ENCODE peak calls at places on chromosomes 3 and 15, in four cellular contexts. H is fibroblast of pulmonary artery, C is AG10803, Q is neural crest cell. W is an unnamed sample.

GRCh38 chr3:4827767-4828166 is 151.5 kb upstream of the BHLHE40 start:
- DNase-seq in C (no peak), Q (no peak), H (no peak), W (no peak)

GRCh38 chr3:66344391-66344811 is 123.6 kb downstream of the SLC25A26 start:
- DNase-seq in C (no peak), H (no peak), Q (no peak), W (no peak)

GRCh38 chr3:133040696-133041523 is 2.7 kb downstream of the TMEM108 start:
- DNase-seq in Q (peak; percentile 85), H (peak; percentile 84), C (peak; percentile 67), W (peak; percentile 69)

GRCh38 chr3:185103359-185104127 is 49.3 kb downstream of the C3orf70 start:
- DNase-seq in C (no peak), H (no peak), Q (no peak), W (no peak)

GRCh38 chr3:16350041-16350952 is 85.3 kb downstream of the OXNAD1 start:
- DNase-seq in Q (no peak), C (peak; percentile 91), H (peak; percentile 77), W (peak; percentile 64)

GRCh38 chr15:58951388-58952060 is 18.0 kb upstream of the SLTM start:
- DNase-seq in Q (no peak), C (peak; percentile 79), H (peak; percentile 86), W (peak; percentile 62)

GRCh38 chr3:125206934-125207333 is 5.6 kb downstream of the SLC12A8 start:
- DNase-seq in H (no peak), Q (no peak), C (no peak), W (no peak)

GRCh38 chr3:78972617-78973301 is 795.0 kb downstream of the ROBO1 start:
- DNase-seq in C (no peak), Q (no peak), H (no peak), W (no peak)

GRCh38 chr3:8864570-8865350 is 95.3 kb upstream of the OXTR start:
- DNase-seq in H (no peak), Q (no peak), C (no peak), W (no peak)

GRCh38 chr15:49370782-49371181 is 52.3 kb upstream of the FGF7 start:
- DNase-seq in H (peak; percentile 66), C (peak; percentile 11), Q (no peak), W (peak; percentile 47)

GRCh38 chr3:112857526-112857925 is 10.9 kb upstream of the CD200R1L start:
- DNase-seq in C (no peak), H (no peak), Q (no peak), W (no peak)

GRCh38 chr3:13134879-13135206 is 61.6 kb upstream of the IQSEC1 start:
- DNase-seq in H (no peak), Q (no peak), C (no peak), W (no peak)

GRCh38 chr3:23761440-23761896 is 44.3 kb upstream of the UBE2E1 start:
- DNase-seq in Q (no peak), H (peak; percentile 62), C (no peak), W (peak; percentile 44)

GRCh38 chr15:35624881-35625280 is 78.9 kb upstream of the DPH6 start:
- DNase-seq in Q (no peak), C (peak; percentile 91), H (peak; percentile 93), W (peak; percentile 55)

GRCh38 chr3:122629763-122630162 is 50.9 kb upstream of the PARP14 start:
- DNase-seq in H (no peak), Q (no peak), C (no peak), W (no peak)

GRCh38 chr3:79006077-79006476 is 761.7 kb downstream of the ROBO1 start:
- DNase-seq in C (no peak), Q (no peak), H (no peak), W (no peak)

GRCh38 chr15:49815937-49816336 is 195.1 kb downstream of the DTWD1 start:
- DNase-seq in Q (no peak), H (peak; percentile 53), C (peak; percentile 99), W (peak; percentile 77)

GRCh38 chr3:171453175-171453868 is 6.9 kb downstream of the TNIK start:
- DNase-seq in H (peak; percentile 18), Q (peak; percentile 54), C (no peak), W (no peak)
- TF ChIP-seq CTCF in H (peak; percentile 27), Q (peak; percentile 51), C (no peak), W (peak; percentile 62)

DNA sequence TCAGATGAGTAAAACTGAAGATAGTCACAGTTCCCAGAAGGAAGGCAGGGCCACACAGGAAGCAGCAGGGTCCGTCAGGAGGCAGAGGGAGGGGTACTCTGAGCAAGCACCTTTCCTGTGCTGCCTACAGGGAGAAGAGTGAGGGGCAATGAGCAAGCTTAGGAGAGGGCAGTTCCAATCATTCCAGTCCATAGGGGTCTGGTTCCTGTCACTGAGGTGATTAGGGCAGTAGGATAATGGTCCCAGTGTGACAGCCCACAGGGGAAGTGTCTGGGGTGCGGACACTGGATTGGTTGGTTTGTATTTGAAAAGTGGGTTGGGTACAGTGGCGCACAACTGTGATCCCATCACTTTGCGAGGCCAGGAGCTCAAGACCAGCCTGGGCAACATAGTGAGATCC is 7.1 kb upstream of the ACAD9 start:
- DNase-seq in Q (no peak), C (no peak), H (no peak), W (no peak)
- TF ChIP-seq CTCF in Q (no peak), C (no peak), H (no peak), W (no peak)

DNA sequence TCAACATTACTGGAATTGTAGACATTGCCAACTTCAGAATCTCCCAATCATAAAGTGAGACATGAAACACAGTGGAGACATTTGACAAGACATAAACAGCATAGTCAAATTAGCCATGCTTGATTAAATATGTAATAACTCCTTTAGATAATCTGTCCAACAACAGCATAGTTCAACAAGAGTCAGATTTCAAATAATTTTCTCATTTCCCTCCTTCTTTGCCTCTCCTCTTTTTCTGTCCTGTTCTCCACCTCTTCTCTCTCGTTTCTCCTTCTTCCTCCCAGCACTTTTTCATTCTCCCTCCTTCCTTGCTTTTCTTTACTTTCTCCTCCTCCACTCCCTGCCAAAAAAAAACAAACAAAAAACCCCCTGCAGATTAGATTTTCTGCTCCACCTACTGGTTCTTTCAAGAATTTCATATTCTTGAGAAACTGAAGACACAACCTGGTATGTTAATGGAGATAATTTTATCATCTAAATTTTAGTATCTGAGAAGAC is 20.1 kb downstream of the CPOX start:
- DNase-seq in Q (no peak), H (peak; percentile 54), C (no peak), W (no peak)
- TF ChIP-seq CTCF in Q (peak; percentile 61), H (peak; percentile 57), C (peak; percentile 55), W (peak; percentile 80)

GRCh38 chr3:134312873-134313838 is 61.1 kb downstream of the AMOTL2 start:
- DNase-seq in C (peak; percentile 86), H (peak; percentile 87), Q (peak; percentile 44), W (peak; percentile 46)

GRCh38 chr3:134311693-134312071 is 61.0 kb upstream of the RYK start:
- DNase-seq in C (no peak), Q (no peak), H (no peak), W (no peak)

GRCh38 chr3:134313839-134314587 is 60.2 kb downstream of the AMOTL2 start:
- DNase-seq in H (no peak), Q (no peak), C (no peak), W (no peak)

GRCh38 chr3:134311265-134311664 is 60.6 kb upstream of the RYK start:
- DNase-seq in H (no peak), C (peak; percentile 89), Q (no peak), W (peak; percentile 87)

DNA sequence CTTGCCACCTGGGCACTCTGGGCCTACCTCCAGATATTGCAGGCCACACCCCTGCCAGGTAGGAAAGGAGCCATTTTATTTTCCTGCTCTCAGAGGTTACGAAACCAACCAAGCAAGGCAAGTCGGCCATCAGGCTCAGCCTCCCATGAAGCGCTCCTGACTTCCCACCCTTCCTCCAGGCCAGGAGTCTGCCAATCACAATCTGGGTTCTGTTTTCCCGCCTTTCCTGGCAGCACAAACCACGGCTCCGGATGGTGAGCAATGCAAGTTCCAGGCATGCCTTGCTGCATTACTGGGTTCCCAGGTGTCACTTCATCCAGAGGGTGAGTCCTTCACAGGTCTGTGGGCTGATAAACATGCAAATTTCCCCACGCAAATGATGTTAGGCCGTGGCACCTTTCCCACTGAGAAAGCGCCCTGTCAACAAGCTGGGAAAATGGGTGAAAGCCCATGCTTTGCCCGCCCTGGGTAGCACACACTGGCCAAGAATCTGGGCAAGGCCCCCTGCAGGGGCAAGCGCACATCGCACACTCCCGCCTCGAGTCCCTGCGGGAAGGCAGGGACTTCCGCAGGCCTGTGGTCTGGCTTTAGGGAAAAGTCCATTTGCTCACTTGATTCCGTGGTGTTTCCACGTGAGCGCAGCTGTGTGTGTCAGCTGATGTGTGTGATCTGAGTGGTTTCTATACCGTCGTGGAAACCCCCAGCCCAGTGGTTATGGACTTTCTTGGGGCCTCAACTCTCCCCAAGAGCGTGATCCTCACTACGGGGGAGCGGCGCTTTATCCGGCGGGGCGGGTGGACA is 61.6 kb upstream of the RYK start:
- DNase-seq in H (no peak), Q (no peak), C (peak; percentile 69), W (no peak)
- TF ChIP-seq CTCF in H (peak; percentile 17), Q (no peak), C (peak; percentile 2), W (peak; percentile 35)

DNA sequence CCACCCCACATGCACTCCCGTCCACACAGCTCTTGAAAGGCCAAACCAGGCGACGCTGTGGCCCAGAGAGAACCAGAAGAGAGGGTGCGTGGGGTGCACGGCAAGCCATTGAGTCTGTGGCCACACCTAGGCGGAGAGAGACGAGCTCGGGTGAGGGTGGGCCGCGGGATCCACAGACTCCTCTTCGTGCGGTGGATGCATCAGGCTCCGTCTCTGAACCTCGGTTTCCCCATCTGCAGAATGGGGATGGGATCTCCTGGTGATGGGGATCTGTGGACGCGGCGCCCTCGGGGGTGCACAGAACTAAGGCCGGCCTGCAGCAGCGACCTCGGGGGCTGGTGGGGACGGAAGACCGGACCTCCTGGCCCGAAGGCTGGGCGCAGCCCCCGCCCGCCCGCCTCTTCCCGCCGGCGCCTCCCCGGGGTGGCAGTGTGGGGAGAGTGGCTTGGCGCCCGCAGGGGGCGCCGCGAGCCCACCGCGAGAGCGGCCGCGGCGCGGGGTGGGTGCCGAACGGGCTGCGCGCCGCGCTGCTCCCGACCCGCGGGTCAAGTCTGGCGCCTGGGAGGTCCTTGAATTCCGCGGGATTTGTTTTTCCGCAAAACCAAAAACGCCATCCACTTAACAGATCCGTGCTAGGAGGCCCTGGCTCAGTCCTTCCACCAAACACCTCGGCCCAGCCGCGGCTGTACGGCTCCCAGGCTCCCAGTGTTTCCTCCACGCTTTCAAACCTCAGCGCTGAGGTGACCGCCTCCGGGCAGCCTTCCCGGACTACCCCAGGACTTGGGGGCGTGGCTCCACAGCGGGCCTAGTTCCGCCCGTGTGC is 13.2 kb upstream of the ADPGK start:
- DNase-seq in C (peak; percentile 31), H (peak; percentile 45), Q (peak; percentile 56), W (no peak)
- TF ChIP-seq CTCF in C (no peak), H (no peak), Q (peak; percentile 79), W (peak; percentile 75)

DNA sequence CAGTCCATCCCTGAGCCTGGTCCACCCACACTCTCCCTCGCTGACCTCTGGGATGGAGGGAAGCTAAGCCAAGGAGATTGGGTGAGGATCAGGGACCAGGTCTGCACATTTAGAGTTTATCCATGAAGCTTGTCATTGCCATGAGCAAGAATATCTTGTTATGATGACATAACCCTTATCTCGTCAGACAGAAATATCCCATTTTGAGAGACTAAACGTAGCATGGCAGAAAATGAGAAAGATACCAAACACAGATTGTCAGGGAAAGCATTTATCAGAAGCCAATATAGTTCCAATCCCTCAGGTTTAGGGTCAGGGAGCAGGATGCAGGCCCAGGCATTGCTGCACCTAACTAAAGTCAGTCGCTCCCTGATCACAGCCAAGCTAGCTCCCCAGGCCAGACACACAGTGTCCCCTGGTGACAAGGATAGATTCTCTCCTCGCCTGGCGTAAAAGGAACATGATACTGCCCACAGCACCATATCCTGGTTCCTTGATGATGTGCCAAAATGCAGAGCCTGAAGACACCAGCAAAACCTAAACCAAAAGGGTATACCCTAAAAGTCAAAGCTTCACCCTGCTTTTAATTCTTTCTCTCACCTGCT is 66.9 kb downstream of the DCLK3 start:
- DNase-seq in Q (no peak), H (no peak), C (no peak), W (no peak)
- TF ChIP-seq CTCF in Q (no peak), H (no peak), C (peak; percentile 24), W (no peak)

W was measured in HFFc6.